ENCODE peak calls at places on chromosomes 5 and 9, in ten cellular contexts. One of them, this sample, is unnamed.

GRCh38 chr5:39072915-39073758 is 1.1 kb downstream of the RICTOR start:
- DNase-seq in GM12878: peak
- DNase-seq in A549: peak
- DNase-seq in SW480: peak
- DNase-seq in CD8-positive, alpha-beta memory T cell: peak
- DNase-seq in hepatic stellate cell: peak
- DNase-seq in fibroblast of lung: peak
- DNase-seq in aorta: peak
- DNase-seq in M059J: peak
- DNase-seq in Right ventricle myocardium superior: peak
- DNase-seq in this sample: peak

GRCh38 chr5:93092349-93093105 is 488.5 kb downstream of the NR2F1-AS1 start:
- DNase-seq in CD8-positive, alpha-beta memory T cell: no peak
- DNase-seq in fibroblast of lung: peak
- DNase-seq in aorta: no peak
- DNase-seq in M059J: peak
- DNase-seq in hepatic stellate cell: no peak
- DNase-seq in Right ventricle myocardium superior: no peak
- DNase-seq in A549: peak
- DNase-seq in GM12878: no peak
- DNase-seq in SW480: peak
- DNase-seq in this sample: no peak

GRCh38 chr9:73596321-73596720 is 444.7 kb downstream of the ANXA1 start:
- DNase-seq in CD8-positive, alpha-beta memory T cell: no peak
- DNase-seq in M059J: no peak
- DNase-seq in hepatic stellate cell: no peak
- DNase-seq in GM12878: no peak
- DNase-seq in aorta: no peak
- DNase-seq in A549: no peak
- DNase-seq in Right ventricle myocardium superior: no peak
- DNase-seq in SW480: no peak
- DNase-seq in fibroblast of lung: no peak
- DNase-seq in this sample: no peak

GRCh38 chr9:99134893-99135341 is 30.0 kb downstream of the TGFBR1 start:
- DNase-seq in GM12878: peak
- DNase-seq in aorta: no peak
- DNase-seq in Right ventricle myocardium superior: no peak
- DNase-seq in fibroblast of lung: peak
- DNase-seq in A549: no peak
- DNase-seq in CD8-positive, alpha-beta memory T cell: no peak
- DNase-seq in hepatic stellate cell: peak
- DNase-seq in M059J: peak
- DNase-seq in SW480: no peak
- DNase-seq in this sample: no peak

GRCh38 chr5:150134198-150134588 is 21.5 kb downstream of the PDGFRB start:
- DNase-seq in M059J: no peak
- DNase-seq in fibroblast of lung: no peak
- DNase-seq in GM12878: no peak
- DNase-seq in CD8-positive, alpha-beta memory T cell: no peak
- DNase-seq in A549: no peak
- DNase-seq in Right ventricle myocardium superior: no peak
- DNase-seq in hepatic stellate cell: no peak
- DNase-seq in aorta: no peak
- DNase-seq in SW480: no peak
- DNase-seq in this sample: no peak

GRCh38 chr9:110244616-110245015 is 11.7 kb downstream of the TXN start:
- DNase-seq in A549: no peak
- DNase-seq in hepatic stellate cell: no peak
- DNase-seq in GM12878: no peak
- DNase-seq in Right ventricle myocardium superior: no peak
- DNase-seq in CD8-positive, alpha-beta memory T cell: no peak
- DNase-seq in M059J: no peak
- DNase-seq in aorta: no peak
- DNase-seq in fibroblast of lung: no peak
- DNase-seq in SW480: no peak
- DNase-seq in this sample: no peak

GRCh38 chr5:100799166-100799565 is 103.9 kb downstream of the ST8SIA4 start:
- DNase-seq in CD8-positive, alpha-beta memory T cell: no peak
- DNase-seq in SW480: no peak
- DNase-seq in fibroblast of lung: no peak
- DNase-seq in GM12878: no peak
- DNase-seq in M059J: no peak
- DNase-seq in A549: no peak
- DNase-seq in Right ventricle myocardium superior: no peak
- DNase-seq in hepatic stellate cell: no peak
- DNase-seq in aorta: no peak
- DNase-seq in this sample: no peak

GRCh38 chr9:3446313-3446712 is 79.5 kb downstream of the RFX3 start:
- DNase-seq in SW480: no peak
- DNase-seq in GM12878: no peak
- DNase-seq in aorta: no peak
- DNase-seq in hepatic stellate cell: no peak
- DNase-seq in M059J: no peak
- DNase-seq in fibroblast of lung: no peak
- DNase-seq in A549: no peak
- DNase-seq in Right ventricle myocardium superior: no peak
- DNase-seq in CD8-positive, alpha-beta memory T cell: no peak
- DNase-seq in this sample: no peak

GRCh38 chr5:138528208-138528607 is 14.8 kb downstream of the ETF1 start:
- DNase-seq in GM12878: no peak
- DNase-seq in A549: no peak
- DNase-seq in Right ventricle myocardium superior: no peak
- DNase-seq in M059J: no peak
- DNase-seq in aorta: no peak
- DNase-seq in hepatic stellate cell: no peak
- DNase-seq in fibroblast of lung: no peak
- DNase-seq in CD8-positive, alpha-beta memory T cell: no peak
- DNase-seq in SW480: no peak
- DNase-seq in this sample: peak

GRCh38 chr9:69370430-69370829 is 45.4 kb downstream of the ENTREP1 start:
- DNase-seq in SW480: no peak
- DNase-seq in hepatic stellate cell: no peak
- DNase-seq in GM12878: no peak
- DNase-seq in fibroblast of lung: no peak
- DNase-seq in CD8-positive, alpha-beta memory T cell: no peak
- DNase-seq in aorta: no peak
- DNase-seq in M059J: peak
- DNase-seq in A549: no peak
- DNase-seq in Right ventricle myocardium superior: no peak
- DNase-seq in this sample: no peak

GRCh38 chr5:69308046-69308553 is 24.5 kb downstream of the CCDC125 start:
- DNase-seq in Right ventricle myocardium superior: no peak
- DNase-seq in GM12878: no peak
- DNase-seq in fibroblast of lung: no peak
- DNase-seq in A549: no peak
- DNase-seq in M059J: no peak
- DNase-seq in hepatic stellate cell: no peak
- DNase-seq in CD8-positive, alpha-beta memory T cell: no peak
- DNase-seq in SW480: no peak
- DNase-seq in aorta: no peak
- DNase-seq in this sample: no peak

GRCh38 chr9:97703437-97704326 is 6.5 kb upstream of the XPA start:
- DNase-seq in CD8-positive, alpha-beta memory T cell: no peak
- DNase-seq in SW480: peak
- DNase-seq in aorta: peak
- DNase-seq in A549: peak
- DNase-seq in GM12878: peak
- DNase-seq in hepatic stellate cell: peak
- DNase-seq in fibroblast of lung: peak
- DNase-seq in Right ventricle myocardium superior: no peak
- DNase-seq in M059J: peak
- DNase-seq in this sample: peak

GRCh38 chr5:9513825-9514224 is 32.0 kb downstream of the SEMA5A start:
- DNase-seq in M059J: peak
- DNase-seq in Right ventricle myocardium superior: no peak
- DNase-seq in hepatic stellate cell: no peak
- DNase-seq in aorta: no peak
- DNase-seq in SW480: no peak
- DNase-seq in CD8-positive, alpha-beta memory T cell: no peak
- DNase-seq in fibroblast of lung: peak
- DNase-seq in GM12878: no peak
- DNase-seq in A549: no peak
- DNase-seq in this sample: peak

This sample was measured in hepatocyte.